ENCODE peak calls at places on chromosomes 2 and 18, in seven cellular contexts. W is non-pigmented ciliary epithelial cell, I is pons, H is head of caudate nucleus, Q is neural crest cell, U is LoVo, B is A673. C is an unnamed sample.

GRCh38 chr2:182366625-182367024 is 60.2 kb downstream of the PDE1A start:
- DNase-seq in W (no peak), I (no peak), H (no peak), Q (no peak), U (no peak), B (peak), C (no peak)

GRCh38 chr2:12816379-12817306 is 99.9 kb downstream of the TRIB2 start:
- DNase-seq in W (peak), I (no peak), H (no peak), Q (no peak), U (peak), B (no peak), C (no peak)

GRCh38 chr2:177592945-177593344 is 200.4 kb downstream of the AGPS start:
- DNase-seq in W (no peak), I (no peak), H (no peak), Q (no peak), U (no peak), B (no peak), C (no peak)

GRCh38 chr2:158457826-158458616 is 1.3 kb downstream of the PKP4 start:
- DNase-seq in W (no peak), I (peak), H (peak), Q (peak), U (peak), B (peak), C (peak)

GRCh38 chr18:47912794-47913594 is 17.5 kb downstream of the SMAD2 start:
- DNase-seq in W (no peak), I (no peak), H (no peak), Q (no peak), U (no peak), B (no peak), C (no peak)

GRCh38 chr2:108621087-108621559 is 86.9 kb downstream of the LIMS1 start:
- DNase-seq in W (no peak), I (no peak), H (no peak), Q (no peak), U (peak), B (no peak), C (peak)

GRCh38 chr18:21826641-21827302 is 86.2 kb downstream of the MIB1 start:
- DNase-seq in W (no peak), I (no peak), H (no peak), Q (no peak), U (no peak), B (no peak), C (no peak)

GRCh38 chr18:61833978-61834377 is 58.8 kb downstream of the RNF152 start:
- DNase-seq in W (no peak), I (no peak), H (no peak), Q (no peak), U (no peak), B (no peak), C (no peak)

GRCh38 chr2:107984667-107985066 is 1.7 kb upstream of the SLC5A7 start:
- DNase-seq in W (no peak), I (no peak), H (no peak), Q (no peak), U (no peak), B (no peak), C (no peak)

GRCh38 chr2:133919285-133919684 is 334.6 kb upstream of the MGAT5 start:
- DNase-seq in W (no peak), I (no peak), H (no peak), Q (no peak), U (no peak), B (no peak), C (no peak)

GRCh38 chr2:174024524-174025270 is 59.5 kb upstream of the SP3 start:
- DNase-seq in W (no peak), I (peak), H (no peak), Q (no peak), U (no peak), B (peak), C (no peak)

GRCh38 chr2:201913197-201913596 is 106.9 kb downstream of the CDK15 start:
- DNase-seq in W (no peak), I (no peak), H (no peak), Q (no peak), U (no peak), B (no peak), C (no peak)

GRCh38 chr2:101823347-101823791 is 125.9 kb downstream of the MAP4K4 start:
- DNase-seq in W (no peak), I (peak), H (peak), Q (peak), U (peak), B (peak), C (no peak)

GRCh38 chr2:45008296-45009129 is 739 bp downstream of the SIX2 start:
- DNase-seq in W (no peak), I (no peak), H (no peak), Q (no peak), U (no peak), B (no peak), C (peak)

GRCh38 chr2:109644571-109645275 is 30.6 kb downstream of the SOWAHC start:
- DNase-seq in W (no peak), I (peak), H (no peak), Q (peak), U (no peak), B (no peak), C (peak)

GRCh38 chr2:76491503-76491902 is 780.8 kb upstream of the GCFC2 start:
- DNase-seq in W (no peak), I (no peak), H (no peak), Q (no peak), U (no peak), B (no peak), C (no peak)

GRCh38 chr2:64311948-64312621 is 141.9 kb upstream of the LGALSL start:
- DNase-seq in W (peak), I (peak), H (peak), Q (peak), U (no peak), B (peak), C (peak)

GRCh38 chr2:204795156-204795555 is 249.9 kb downstream of the PARD3B start:
- DNase-seq in W (no peak), I (no peak), H (no peak), Q (no peak), U (no peak), B (no peak), C (no peak)